ENCODE peak calls at places on chromosomes 16 and 17, in five cellular contexts. One of them, this sample, is unnamed.

GRCh38 chr17:36133629-36134259 is 30.1 kb downstream of the CCL4 start:
- DNase-seq in Peyer's patch: no peak
- DNase-seq in H1: no peak
- DNase-seq in tibial nerve: no peak
- DNase-seq in ovary: no peak
- DNase-seq in this sample: peak

GRCh38 chr17:36072431-36073121 is 8.5 kb downstream of the CCL18 start:
- DNase-seq in tibial nerve: no peak
- DNase-seq in ovary: no peak
- DNase-seq in Peyer's patch: peak
- DNase-seq in H1: peak
- DNase-seq in this sample: no peak

GRCh38 chr16:6066601-6067000 is 969.0 kb upstream of the EEF2KMT start:
- DNase-seq in Peyer's patch: no peak
- DNase-seq in H1: no peak
- DNase-seq in ovary: no peak
- DNase-seq in tibial nerve: no peak
- DNase-seq in this sample: no peak

GRCh38 chr17:60318830-60319229 is 73.1 kb downstream of the USP32 start:
- DNase-seq in H1: no peak
- DNase-seq in tibial nerve: no peak
- DNase-seq in Peyer's patch: no peak
- DNase-seq in ovary: no peak
- DNase-seq in this sample: no peak

GRCh38 chr16:29700253-29700987 is 21.4 kb downstream of the QPRT start:
- DNase-seq in ovary: peak
- DNase-seq in tibial nerve: peak
- DNase-seq in Peyer's patch: peak
- DNase-seq in H1: no peak
- DNase-seq in this sample: peak

GRCh38 chr17:18172528-18173278 is 10.9 kb upstream of the ALKBH5 start:
- DNase-seq in H1: no peak
- DNase-seq in tibial nerve: no peak
- DNase-seq in ovary: no peak
- DNase-seq in Peyer's patch: no peak
- DNase-seq in this sample: no peak

GRCh38 chr17:35212668-35213067 is 18.5 kb upstream of the SLC35G3 start:
- DNase-seq in tibial nerve: no peak
- DNase-seq in ovary: no peak
- DNase-seq in H1: no peak
- DNase-seq in Peyer's patch: no peak
- DNase-seq in this sample: no peak

GRCh38 chr17:76566613-76566943 is 19.1 kb downstream of the ST6GALNAC2 start:
- DNase-seq in H1: no peak
- DNase-seq in tibial nerve: no peak
- DNase-seq in ovary: no peak
- DNase-seq in Peyer's patch: no peak
- DNase-seq in this sample: no peak

GRCh38 chr16:65964752-65965151 is 401.7 kb upstream of the CDH5 start:
- DNase-seq in ovary: no peak
- DNase-seq in Peyer's patch: no peak
- DNase-seq in H1: no peak
- DNase-seq in tibial nerve: no peak
- DNase-seq in this sample: no peak

GRCh38 chr16:7394936-7395335 is 62.3 kb downstream of the RBFOX1 start:
- DNase-seq in H1: no peak
- DNase-seq in Peyer's patch: no peak
- DNase-seq in ovary: no peak
- DNase-seq in tibial nerve: no peak
- DNase-seq in this sample: no peak

GRCh38 chr16:68889508-68890150 is 46.3 kb downstream of the TANGO6 start:
- DNase-seq in ovary: no peak
- DNase-seq in H1: no peak
- DNase-seq in Peyer's patch: no peak
- DNase-seq in tibial nerve: no peak
- DNase-seq in this sample: no peak

GRCh38 chr17:82666931-82667667 is 18.9 kb upstream of the WDR45B start:
- DNase-seq in H1: no peak
- DNase-seq in ovary: peak
- DNase-seq in Peyer's patch: no peak
- DNase-seq in tibial nerve: no peak
- DNase-seq in this sample: no peak

DNA sequence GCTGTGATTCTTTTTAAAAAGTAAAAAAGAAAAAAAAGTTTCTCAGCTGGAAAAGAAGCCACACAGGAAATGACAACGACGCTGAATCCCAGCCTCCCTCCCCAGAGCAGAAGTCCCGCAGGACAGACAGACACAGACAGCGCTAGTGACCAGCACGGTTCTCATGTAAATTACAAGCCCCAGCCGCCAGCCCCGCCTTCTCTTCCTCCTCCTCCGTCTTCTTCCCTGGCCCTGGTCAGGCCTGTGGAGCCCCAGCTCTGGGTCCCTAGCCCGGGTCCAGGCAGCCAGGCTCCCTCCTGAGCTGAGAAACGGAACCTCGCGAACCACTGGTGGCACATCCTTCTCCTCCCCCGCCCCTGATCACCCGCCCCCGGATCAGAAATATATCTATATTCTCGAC is 7.0 kb upstream of the IL17C start:
- DNase-seq in tibial nerve: no peak
- DNase-seq in ovary: no peak
- DNase-seq in Peyer's patch: no peak
- DNase-seq in H1: no peak
- DNase-seq in this sample: no peak
- TF ChIP-seq CTCF in tibial nerve: no peak
- TF ChIP-seq CTCF in ovary: no peak
- TF ChIP-seq CTCF in Peyer's patch: no peak
- TF ChIP-seq CTCF in H1: no peak
- TF ChIP-seq CTCF in this sample: no peak

GRCh38 chr16:75042423-75043174 is 43.8 kb downstream of the ZNRF1 start:
- DNase-seq in Peyer's patch: no peak
- DNase-seq in H1: no peak
- DNase-seq in tibial nerve: no peak
- DNase-seq in ovary: no peak
- DNase-seq in this sample: no peak
- TF ChIP-seq POLR2A in Peyer's patch: no peak
- TF ChIP-seq POLR2A in H1: no peak
- TF ChIP-seq POLR2A in tibial nerve: no peak
- TF ChIP-seq POLR2A in ovary: no peak
- TF ChIP-seq POLR2A in this sample: no peak

DNA sequence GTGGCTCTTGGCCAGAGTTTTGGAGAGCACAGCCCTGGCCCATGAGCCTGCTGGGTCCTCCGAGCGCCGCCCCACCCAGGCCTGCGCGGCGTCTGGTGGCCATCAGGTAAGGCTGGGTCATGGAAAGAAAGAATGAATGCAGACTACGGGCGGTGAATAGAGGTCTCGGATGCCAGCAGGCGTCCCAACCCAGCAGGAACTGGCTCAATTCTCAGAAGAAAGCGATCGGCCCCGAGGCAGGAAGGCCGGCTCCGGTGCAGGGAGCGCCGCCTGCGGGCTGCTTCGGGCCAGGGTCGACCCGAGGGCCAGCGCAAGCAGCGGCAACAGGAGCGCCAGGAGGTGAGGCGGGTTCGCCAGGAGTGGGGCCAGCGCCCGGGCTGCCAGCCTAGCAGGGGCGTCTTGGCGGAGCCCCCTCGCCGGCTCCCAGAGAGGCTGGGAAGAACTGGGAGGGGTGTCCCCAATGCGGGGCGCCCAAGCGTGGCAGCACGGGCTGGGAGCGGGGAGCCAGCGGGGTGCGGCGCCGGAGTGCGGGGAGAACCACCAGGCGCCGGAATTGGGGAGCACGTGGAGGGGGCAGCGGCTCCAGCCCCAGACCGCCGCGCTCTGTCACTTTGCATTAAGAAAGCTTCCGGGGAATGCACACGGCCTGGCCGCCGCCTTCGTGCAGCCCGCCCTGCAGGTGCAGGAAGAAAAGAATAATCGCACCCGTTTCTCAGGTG is 7.1 kb upstream of the TMC5 start:
- DNase-seq in ovary: no peak
- DNase-seq in Peyer's patch: no peak
- DNase-seq in tibial nerve: no peak
- DNase-seq in H1: peak
- DNase-seq in this sample: no peak
- TF ChIP-seq CTCF in ovary: no peak
- TF ChIP-seq CTCF in Peyer's patch: peak
- TF ChIP-seq CTCF in tibial nerve: no peak
- TF ChIP-seq CTCF in H1: peak
- TF ChIP-seq CTCF in this sample: no peak

GRCh38 chr17:13204607-13205237 is 186.9 kb upstream of the ELAC2 start:
- DNase-seq in H1: no peak
- DNase-seq in tibial nerve: no peak
- DNase-seq in Peyer's patch: no peak
- DNase-seq in ovary: no peak
- DNase-seq in this sample: no peak
- TF ChIP-seq POLR2A in H1: no peak
- TF ChIP-seq POLR2A in tibial nerve: no peak
- TF ChIP-seq POLR2A in Peyer's patch: no peak
- TF ChIP-seq POLR2A in ovary: no peak
- TF ChIP-seq POLR2A in this sample: no peak

GRCh38 chr16:23538919-23539278 is 18.3 kb downstream of the EARS2 start:
- DNase-seq in ovary: no peak
- DNase-seq in tibial nerve: no peak
- DNase-seq in Peyer's patch: no peak
- DNase-seq in H1: no peak
- DNase-seq in this sample: no peak

GRCh38 chr16:23535901-23536300 is 21.2 kb downstream of the EARS2 start:
- DNase-seq in H1: no peak
- DNase-seq in Peyer's patch: no peak
- DNase-seq in tibial nerve: no peak
- DNase-seq in ovary: no peak
- DNase-seq in this sample: no peak

GRCh38 chr16:23537390-23537789 is 19.8 kb downstream of the EARS2 start:
- DNase-seq in H1: no peak
- DNase-seq in tibial nerve: no peak
- DNase-seq in ovary: no peak
- DNase-seq in Peyer's patch: no peak
- DNase-seq in this sample: no peak

GRCh38 chr16:23544436-23544835 is 12.7 kb downstream of the EARS2 start:
- DNase-seq in tibial nerve: no peak
- DNase-seq in ovary: no peak
- DNase-seq in Peyer's patch: no peak
- DNase-seq in H1: no peak
- DNase-seq in this sample: no peak

GRCh38 chr16:23539984-23540816 is 16.9 kb downstream of the EARS2 start:
- DNase-seq in H1: no peak
- DNase-seq in tibial nerve: no peak
- DNase-seq in Peyer's patch: no peak
- DNase-seq in ovary: no peak
- DNase-seq in this sample: no peak
- TF ChIP-seq CTCF in H1: no peak
- TF ChIP-seq CTCF in tibial nerve: no peak
- TF ChIP-seq CTCF in Peyer's patch: no peak
- TF ChIP-seq CTCF in ovary: no peak
- TF ChIP-seq CTCF in this sample: no peak

DNA sequence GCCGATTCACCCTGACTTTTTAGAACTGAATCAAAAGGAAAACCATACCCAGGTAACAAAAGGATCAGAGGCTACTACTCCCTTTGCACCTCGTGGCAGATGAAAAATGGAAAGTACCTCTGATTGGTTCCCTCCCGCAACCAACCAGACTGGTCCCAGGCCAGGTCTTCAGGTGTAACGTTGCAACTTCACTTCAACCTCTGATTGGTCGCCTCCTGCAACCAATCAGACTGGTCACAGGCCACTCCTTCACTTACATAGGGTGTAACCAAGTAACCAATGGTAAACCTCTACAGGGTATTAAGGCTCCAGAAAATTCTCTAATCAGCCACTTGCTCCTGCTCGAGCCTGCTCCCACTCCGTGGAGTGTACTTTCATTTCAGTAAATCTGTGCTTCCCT is 89.4 kb downstream of the ADCY9 start:
- DNase-seq in H1: no peak
- DNase-seq in tibial nerve: no peak
- DNase-seq in Peyer's patch: no peak
- DNase-seq in ovary: no peak
- DNase-seq in this sample: no peak
- TF ChIP-seq POLR2A in H1: no peak
- TF ChIP-seq POLR2A in tibial nerve: no peak
- TF ChIP-seq POLR2A in Peyer's patch: no peak
- TF ChIP-seq POLR2A in ovary: no peak
- TF ChIP-seq POLR2A in this sample: no peak

GRCh38 chr16:75096730-75097129 is 19.9 kb downstream of the LDHD start:
- DNase-seq in tibial nerve: no peak
- DNase-seq in ovary: no peak
- DNase-seq in Peyer's patch: no peak
- DNase-seq in H1: peak
- DNase-seq in this sample: no peak
- TF ChIP-seq CTCF in tibial nerve: no peak
- TF ChIP-seq CTCF in ovary: no peak
- TF ChIP-seq CTCF in Peyer's patch: no peak
- TF ChIP-seq CTCF in H1: peak
- TF ChIP-seq CTCF in this sample: no peak

GRCh38 chr16:21501869-21502667 is 97.3 kb upstream of the METTL9 start:
- DNase-seq in H1: peak
- DNase-seq in Peyer's patch: peak
- DNase-seq in ovary: peak
- DNase-seq in tibial nerve: peak
- DNase-seq in this sample: peak
- TF ChIP-seq POLR2A in H1: peak
- TF ChIP-seq POLR2A in Peyer's patch: peak
- TF ChIP-seq POLR2A in ovary: peak
- TF ChIP-seq POLR2A in tibial nerve: peak
- TF ChIP-seq POLR2A in this sample: no peak

GRCh38 chr16:89357460-89357859 is 132.9 kb downstream of the ANKRD11 start:
- DNase-seq in H1: no peak
- DNase-seq in tibial nerve: no peak
- DNase-seq in Peyer's patch: no peak
- DNase-seq in ovary: peak
- DNase-seq in this sample: no peak
- TF ChIP-seq CTCF in H1: no peak
- TF ChIP-seq CTCF in tibial nerve: no peak
- TF ChIP-seq CTCF in Peyer's patch: no peak
- TF ChIP-seq CTCF in ovary: no peak
- TF ChIP-seq CTCF in this sample: no peak